ENCODE peak calls at places on chromosome 3, in seven cellular contexts. M, D, N, U, X, Y and C are unnamed samples.

GRCh38 chr3:156033428-156033827 is 87.0 kb upstream of the KCNAB1 start:
- DNase-seq in M (no peak), D (no peak), N (peak), U (no peak), X (no peak), Y (no peak), C (no peak)

GRCh38 chr3:124920718-124921117 is 13.8 kb downstream of the MUC13 start:
- DNase-seq in M (no peak), D (peak), N (no peak), U (no peak), X (peak), Y (no peak), C (no peak)

GRCh38 chr3:12476238-12476897 is 7.9 kb upstream of the TSEN2 start:
- DNase-seq in M (no peak), D (no peak), N (no peak), U (no peak), X (no peak), Y (no peak), C (no peak)

GRCh38 chr3:158105124-158105709 is 1.0 kb downstream of the SHOX2 start:
- DNase-seq in M (no peak), D (no peak), N (peak), U (no peak), X (no peak), Y (no peak), C (peak)

GRCh38 chr3:195407511-195408409 is 35.1 kb downstream of the ACAP2 start:
- DNase-seq in M (no peak), D (no peak), N (no peak), U (no peak), X (no peak), Y (no peak), C (no peak)

GRCh38 chr3:3800685-3801509 is 1.7 kb downstream of the LRRN1 start:
- DNase-seq in M (no peak), D (peak), N (peak), U (peak), X (peak), Y (peak), C (peak)

GRCh38 chr3:149401215-149401925 is 23.9 kb upstream of the TM4SF1 start:
- DNase-seq in M (no peak), D (no peak), N (no peak), U (peak), X (no peak), Y (no peak), C (no peak)

GRCh38 chr3:163056874-163057497 is 1560.4 kb downstream of the OTOL1 start:
- DNase-seq in M (peak), D (no peak), N (peak), U (no peak), X (no peak), Y (no peak), C (peak)

GRCh38 chr3:197305854-197306253 is 7.4 kb upstream of the DLG1 start:
- DNase-seq in M (no peak), D (no peak), N (no peak), U (no peak), X (no peak), Y (no peak), C (no peak)

GRCh38 chr3:141407043-141407442 is 38.7 kb downstream of the ZBTB38 start:
- DNase-seq in M (peak), D (no peak), N (no peak), U (no peak), X (no peak), Y (no peak), C (no peak)

GRCh38 chr3:178170698-178171535 is 365.3 kb upstream of the KCNMB2 start:
- DNase-seq in M (no peak), D (no peak), N (no peak), U (no peak), X (no peak), Y (no peak), C (no peak)

GRCh38 chr3:61087465-61087864 is 163.8 kb downstream of the FHIT start:
- DNase-seq in M (no peak), D (no peak), N (no peak), U (no peak), X (no peak), Y (no peak), C (no peak)

GRCh38 chr3:15812183-15812582 is 14.4 kb upstream of the ANKRD28 start:
- DNase-seq in M (no peak), D (no peak), N (peak), U (no peak), X (no peak), Y (no peak), C (no peak)

GRCh38 chr3:103515116-103515515 is 1080.3 kb downstream of the ZPLD1 start:
- DNase-seq in M (no peak), D (no peak), N (peak), U (no peak), X (no peak), Y (no peak), C (no peak)

GRCh38 chr3:157542711-157543485 is 39.7 kb upstream of the VEPH1 start:
- DNase-seq in M (peak), D (peak), N (peak), U (peak), X (peak), Y (peak), C (peak)

GRCh38 chr3:133295199-133295901 is 104.5 kb upstream of the BFSP2 start:
- DNase-seq in M (no peak), D (no peak), N (peak), U (no peak), X (no peak), Y (no peak), C (no peak)

GRCh38 chr3:7651213-7651612 is 790.3 kb downstream of the GRM7 start:
- DNase-seq in M (no peak), D (no peak), N (no peak), U (no peak), X (no peak), Y (no peak), C (no peak)

GRCh38 chr3:46849098-46849631 is 14.1 kb downstream of the MYL3 start:
- DNase-seq in M (no peak), D (peak), N (no peak), U (no peak), X (no peak), Y (peak), C (peak)

GRCh38 chr3:55000546-55000945 is 72.7 kb upstream of the LRTM1 start:
- DNase-seq in M (no peak), D (no peak), N (no peak), U (no peak), X (no peak), Y (no peak), C (no peak)

GRCh38 chr3:49120438-49121135 is at the start of gene USP19:
- DNase-seq in M (peak), D (peak), N (peak), U (peak), X (peak), Y (peak), C (peak)

GRCh38 chr3:172201136-172201989 is 162.0 kb downstream of the FNDC3B start:
- DNase-seq in M (peak), D (peak), N (no peak), U (peak), X (peak), Y (no peak), C (no peak)

GRCh38 chr3:36147934-36148333 is 232.4 kb upstream of the STAC start:
- DNase-seq in M (no peak), D (no peak), N (no peak), U (no peak), X (no peak), Y (no peak), C (no peak)

GRCh38 chr3:96416549-96417255 is 397.7 kb upstream of the EPHA6 start:
- DNase-seq in M (no peak), D (no peak), N (peak), U (no peak), X (no peak), Y (no peak), C (no peak)

GRCh38 chr3:152595975-152596832 is 238.7 kb upstream of the P2RY1 start:
- DNase-seq in M (peak), D (peak), N (no peak), U (peak), X (no peak), Y (no peak), C (no peak)

GRCh38 chr3:66428733-66429132 is 72.1 kb downstream of the LRIG1 start:
- DNase-seq in M (peak), D (peak), N (no peak), U (peak), X (peak), Y (no peak), C (peak)

GRCh38 chr3:134353831-134354611 is 20.2 kb downstream of the AMOTL2 start:
- DNase-seq in M (peak), D (peak), N (no peak), U (peak), X (no peak), Y (no peak), C (no peak)

GRCh38 chr3:133895208-133896001 is at the start of gene RAB6B:
- DNase-seq in M (no peak), D (no peak), N (peak), U (peak), X (peak), Y (peak), C (peak)

GRCh38 chr3:65953301-65953812 is 85.4 kb downstream of the MAGI1 start:
- DNase-seq in M (peak), D (no peak), N (peak), U (peak), X (no peak), Y (peak), C (no peak)

GRCh38 chr3:38533285-38533994 is 37.3 kb downstream of the EXOG start:
- DNase-seq in M (no peak), D (no peak), N (no peak), U (no peak), X (peak), Y (no peak), C (no peak)

GRCh38 chr3:38524141-38524739 is 28.1 kb downstream of the EXOG start:
- DNase-seq in M (no peak), D (no peak), N (no peak), U (no peak), X (no peak), Y (no peak), C (no peak)

GRCh38 chr3:38532529-38532928 is 36.4 kb downstream of the EXOG start:
- DNase-seq in M (no peak), D (no peak), N (no peak), U (no peak), X (no peak), Y (no peak), C (no peak)

GRCh38 chr3:38526792-38527191 is 30.7 kb downstream of the EXOG start:
- DNase-seq in M (no peak), D (no peak), N (no peak), U (no peak), X (no peak), Y (no peak), C (no peak)

GRCh38 chr3:38528457-38528856 is 32.3 kb downstream of the EXOG start:
- DNase-seq in M (no peak), D (no peak), N (peak), U (no peak), X (no peak), Y (no peak), C (no peak)
- TF ChIP-seq CTCF in M (no peak), D (peak), N (peak), U (no peak), X (peak), Y (no peak), C (no peak)

DNA sequence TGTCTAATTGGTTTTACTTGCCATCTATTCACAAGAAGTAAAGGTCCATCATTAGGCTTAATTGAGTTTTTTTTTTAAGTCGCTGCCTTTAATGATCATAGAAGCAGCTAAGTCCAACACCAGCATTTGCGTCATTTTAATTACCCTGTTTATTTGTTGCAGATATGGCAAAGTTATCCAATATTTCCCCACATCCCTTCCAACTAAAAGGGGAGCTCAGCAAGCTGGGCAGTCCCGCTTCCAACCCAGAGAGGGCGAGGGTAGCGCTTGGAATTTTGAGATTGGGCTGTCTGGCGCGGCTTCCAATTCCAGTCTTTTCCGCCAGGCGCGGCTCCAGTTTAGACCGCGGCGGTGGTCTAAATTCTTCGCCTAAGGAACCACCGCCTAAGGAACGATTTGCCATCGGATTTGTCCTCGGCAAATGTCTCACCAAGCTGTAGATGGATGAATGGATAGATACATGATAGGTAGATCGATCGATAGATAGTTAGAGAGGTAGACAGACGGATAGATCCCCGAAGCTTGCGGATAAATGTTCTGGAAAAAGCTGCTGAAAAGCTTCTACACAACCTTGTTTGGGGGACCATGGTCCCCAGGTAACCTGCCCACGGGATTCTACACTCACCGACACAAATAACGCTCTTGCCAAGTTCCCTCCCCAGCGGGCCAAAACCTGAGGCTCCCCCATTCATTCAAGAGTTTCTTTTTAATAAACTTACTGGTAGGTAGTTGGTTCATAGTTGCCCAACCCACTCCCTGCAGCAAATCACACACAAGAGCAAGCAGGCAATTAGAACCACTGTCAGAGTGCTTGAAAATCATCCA is 49.2 kb downstream of the ZIC4 start:
- DNase-seq in M (no peak), D (no peak), N (peak), U (no peak), X (no peak), Y (no peak), C (peak)
- TF ChIP-seq CTCF in M (no peak), D (no peak), N (peak), U (no peak), X (no peak), Y (no peak), C (peak)

GRCh38 chr3:169389925-169390253 is 273.6 kb downstream of the MECOM start:
- DNase-seq in M (peak), D (no peak), N (no peak), U (peak), X (no peak), Y (no peak), C (no peak)

GRCh38 chr3:169389211-169389924 is 274.1 kb downstream of the MECOM start:
- DNase-seq in M (peak), D (no peak), N (no peak), U (peak), X (no peak), Y (no peak), C (no peak)

GRCh38 chr3:169390310-169390731 is 273.2 kb downstream of the MECOM start:
- DNase-seq in M (peak), D (no peak), N (peak), U (no peak), X (no peak), Y (no peak), C (no peak)

GRCh38 chr3:169391672-169392071 is 271.8 kb downstream of the MECOM start:
- DNase-seq in M (no peak), D (no peak), N (no peak), U (no peak), X (no peak), Y (no peak), C (no peak)

GRCh38 chr3:169390741-169391300 is 272.7 kb downstream of the MECOM start:
- DNase-seq in M (no peak), D (no peak), N (no peak), U (no peak), X (no peak), Y (no peak), C (no peak)
- TF ChIP-seq CTCF in M (no peak), D (no peak), N (no peak), U (no peak), X (no peak), Y (no peak), C (no peak)

GRCh38 chr3:193832833-193833413 is 239.9 kb downstream of the OPA1 start:
- DNase-seq in M (no peak), D (no peak), N (no peak), U (no peak), X (no peak), Y (no peak), C (no peak)

GRCh38 chr3:193833592-193833991 is 240.6 kb downstream of the OPA1 start:
- DNase-seq in M (no peak), D (no peak), N (no peak), U (no peak), X (no peak), Y (no peak), C (no peak)

GRCh38 chr3:193830791-193831191 is 237.8 kb downstream of the OPA1 start:
- DNase-seq in M (no peak), D (no peak), N (no peak), U (no peak), X (no peak), Y (no peak), C (no peak)

GRCh38 chr3:193829781-193830180 is 236.8 kb downstream of the OPA1 start:
- DNase-seq in M (peak), D (no peak), N (no peak), U (no peak), X (no peak), Y (no peak), C (no peak)

GRCh38 chr3:193831495-193832455 is 238.8 kb downstream of the OPA1 start:
- DNase-seq in M (no peak), D (peak), N (no peak), U (no peak), X (no peak), Y (no peak), C (no peak)
- TF ChIP-seq CTCF in M (no peak), D (no peak), N (no peak), U (no peak), X (no peak), Y (no peak), C (no peak)

DNA sequence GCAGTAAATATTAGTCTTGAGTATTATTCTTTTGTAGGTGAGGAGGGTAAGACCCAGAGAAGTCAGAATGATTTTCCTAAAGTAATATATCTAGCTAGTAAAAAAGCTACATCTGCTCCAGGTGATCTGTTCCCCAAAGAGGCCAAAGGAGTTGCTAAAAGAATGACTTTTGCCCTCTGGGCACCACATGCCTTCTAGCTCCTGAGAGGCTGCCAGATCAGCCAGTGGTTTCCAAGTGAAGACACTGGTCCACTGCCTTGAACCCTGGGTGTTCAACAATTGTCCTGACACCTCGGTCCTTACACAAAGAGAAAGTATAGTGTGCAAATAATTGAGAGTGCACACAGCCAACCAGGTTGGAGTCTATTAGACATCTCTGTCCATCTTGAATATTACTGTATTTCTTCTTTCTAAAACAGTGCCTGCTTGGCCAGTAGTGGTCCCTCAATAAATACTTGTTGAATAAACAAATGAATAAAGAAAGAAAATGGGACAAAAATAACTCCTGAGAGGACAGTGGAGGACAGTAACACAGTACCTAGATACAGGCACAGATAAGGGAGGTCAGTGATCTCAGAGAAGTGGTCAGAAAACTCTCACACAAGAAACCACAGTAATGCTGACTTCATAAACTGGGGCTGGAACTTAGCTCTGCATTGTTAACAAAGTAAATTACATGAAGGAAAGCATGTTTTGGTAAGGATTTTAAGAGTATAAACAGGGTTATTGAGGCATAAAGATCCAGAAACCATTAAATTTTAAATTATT is 56.6 kb upstream of the CSTA start:
- DNase-seq in M (no peak), D (no peak), N (no peak), U (no peak), X (no peak), Y (no peak), C (no peak)
- TF ChIP-seq CTCF in M (no peak), D (no peak), N (no peak), U (no peak), X (no peak), Y (no peak), C (no peak)

GRCh38 chr3:58492385-58492970 is 582 bp downstream of the KCTD6 start:
- DNase-seq in M (no peak), D (no peak), N (no peak), U (peak), X (no peak), Y (no peak), C (peak)
- TF ChIP-seq CTCF in M (no peak), D (no peak), N (no peak), U (no peak), X (no peak), Y (no peak), C (no peak)